ENCODE peak calls at places on chromosome 10, in six cellular contexts. B, L, I, Y, Z and E are unnamed samples.

GRCh38 chr10:46216836-46217748 is 69.7 kb upstream of the ANTXRL start:
- DNase-seq in L (no peak), Z (no peak), Y (no peak), B (no peak), I (no peak), E (no peak)

GRCh38 chr10:96758423-96758822 is 38.1 kb upstream of the PIK3AP1 start:
- DNase-seq in I (no peak), B (no peak), L (no peak), Y (no peak), Z (no peak), E (no peak)

GRCh38 chr10:29555091-29555745 is 79.6 kb downstream of the SVIL start:
- DNase-seq in L (no peak), I (no peak), Y (peak; percentile 24), B (peak; percentile 9), Z (no peak), E (no peak)

GRCh38 chr10:86804805-86805204 is 48.4 kb downstream of the BMPR1A start:
- DNase-seq in Y (no peak), I (no peak), B (no peak), Z (no peak), L (no peak), E (no peak)

GRCh38 chr10:125060851-125061556 is 99.4 kb downstream of the CTBP2 start:
- DNase-seq in B (peak; percentile 80), Y (peak; percentile 80), Z (peak; percentile 59), L (peak; percentile 45), I (peak; percentile 34), E (peak; percentile 74)

GRCh38 chr10:95268438-95268837 is 22.4 kb downstream of the PDLIM1 start:
- DNase-seq in I (no peak), Y (peak; percentile 93), L (no peak), B (peak; percentile 60), Z (peak; percentile 94), E (peak; percentile 95)

GRCh38 chr10:21501109-21501508 is 24.4 kb downstream of the SKIDA1 start:
- DNase-seq in Y (no peak), I (no peak), B (no peak), L (no peak), Z (no peak), E (no peak)

GRCh38 chr10:24039897-24040296 is 169.0 kb upstream of the KIAA1217 start:
- DNase-seq in B (no peak), Y (no peak), Z (no peak), L (no peak), I (no peak), E (no peak)

GRCh38 chr10:97442277-97442676 is 3.5 kb downstream of the EXOSC1 start:
- DNase-seq in Y (no peak), B (no peak), L (no peak), I (no peak), Z (no peak), E (no peak)

GRCh38 chr10:70780772-70781171 is 4.4 kb downstream of the TBATA start:
- DNase-seq in I (no peak), L (no peak), Y (no peak), B (no peak), Z (no peak), E (no peak)

GRCh38 chr10:115818015-115818414 is 455.0 kb downstream of the GFRA1 start:
- DNase-seq in B (peak; percentile 43), L (no peak), I (no peak), Z (no peak), Y (peak; percentile 37), E (no peak)

GRCh38 chr10:34252111-34252510 is 563.0 kb downstream of the PARD3 start:
- DNase-seq in Z (no peak), Y (no peak), I (peak; percentile 5), L (no peak), B (no peak), E (peak; percentile 95)

GRCh38 chr10:47322300-47323061 is at the start of gene GDF2:
- DNase-seq in B (no peak), L (no peak), Z (no peak), I (no peak), Y (no peak), E (no peak)

GRCh38 chr10:115761166-115761565 is 511.8 kb downstream of the GFRA1 start:
- DNase-seq in B (no peak), I (no peak), L (no peak), Y (no peak), Z (no peak), E (peak; percentile 36)

GRCh38 chr10:72239409-72239808 is 23.3 kb upstream of the ASCC1 start:
- DNase-seq in I (no peak), B (no peak), L (no peak), Y (peak; percentile 48), Z (no peak), E (no peak)
- H2BK5ac ChIP-seq in I (no peak overlapping the region), B (no peak overlapping the region), L (no peak overlapping the region), Y (no peak overlapping the region), Z (no peak overlapping the region), E (no peak overlapping the region)

GRCh38 chr10:8037199-8037801 is 17.2 kb upstream of the GATA3 start:
- DNase-seq in B (no peak), Y (no peak), Z (no peak), I (no peak), L (peak; percentile 14), E (peak; percentile 21)
- H3K4me3 ChIP-seq in B (no peak overlapping the region), Y (no peak overlapping the region), Z (no peak overlapping the region), I (no peak overlapping the region), L (no peak overlapping the region), E (no peak overlapping the region)

GRCh38 chr10:93294004-93294403 is 188.1 kb downstream of the MYOF start:
- DNase-seq in L (no peak), Z (no peak), Y (no peak), B (no peak), I (no peak), E (no peak)

GRCh38 chr10:93287775-93288174 is 194.4 kb downstream of the MYOF start:
- DNase-seq in I (no peak), Z (no peak), B (no peak), L (no peak), Y (no peak), E (peak; percentile 83)

GRCh38 chr10:93290661-93291354 is 191.3 kb downstream of the MYOF start:
- DNase-seq in L (no peak), B (no peak), I (no peak), Z (no peak), Y (no peak), E (no peak)

GRCh38 chr10:93288679-93289634 is 193.2 kb downstream of the MYOF start:
- DNase-seq in Z (peak; percentile 95), I (peak; percentile 85), B (peak; percentile 84), Y (peak; percentile 82), L (peak; percentile 87), E (peak; percentile 99)
- H2BK5ac ChIP-seq in Z (peak overlapping the region; percentile 78), I (peak overlapping the region; percentile 99), B (peak overlapping the region; percentile 9), Y (no peak overlapping the region), L (no peak overlapping the region), E (peak overlapping the region; percentile 98)

DNA sequence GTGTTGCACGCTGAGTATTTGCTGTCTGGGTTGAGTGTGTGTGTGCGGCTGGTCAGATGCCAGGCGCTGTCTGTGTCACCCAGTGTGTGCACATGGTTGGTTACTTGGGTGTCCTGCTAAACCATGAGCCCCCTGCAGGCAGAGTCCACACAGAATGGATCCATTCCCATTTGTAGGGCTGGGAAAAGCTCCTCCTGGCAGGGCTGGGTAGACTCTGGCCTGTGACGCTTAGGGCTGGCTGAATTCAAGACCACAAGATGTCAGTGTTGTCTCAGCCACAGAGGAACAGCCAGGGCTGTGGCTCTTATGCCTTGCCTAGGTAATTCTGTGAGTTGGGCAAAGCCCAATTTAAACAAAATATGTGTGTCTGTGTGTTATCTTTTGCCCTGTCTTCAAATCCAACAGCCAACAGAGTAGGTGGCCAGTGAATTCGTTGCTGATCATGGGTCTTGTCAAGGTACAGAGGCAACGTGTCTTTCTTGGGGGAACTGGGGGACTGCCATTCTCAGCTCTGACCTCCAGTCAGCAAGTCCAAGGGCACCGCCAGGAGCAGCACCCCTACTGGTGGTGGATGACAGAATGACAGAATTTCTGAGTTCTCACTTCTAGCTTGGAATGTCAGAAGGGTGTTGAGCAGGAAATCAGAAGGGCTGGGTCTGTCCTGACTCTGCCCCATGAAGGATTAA is 285.1 kb downstream of the CCSER2 start:
- DNase-seq in Z (peak; percentile 74), Y (peak; percentile 2), I (peak; percentile 64), B (no peak), L (peak; percentile 63), E (peak; percentile 96)
- H3K4me3 ChIP-seq in Z (no peak overlapping the region), Y (no peak overlapping the region), I (no peak overlapping the region), B (no peak overlapping the region), L (no peak overlapping the region), E (no peak overlapping the region)

DNA sequence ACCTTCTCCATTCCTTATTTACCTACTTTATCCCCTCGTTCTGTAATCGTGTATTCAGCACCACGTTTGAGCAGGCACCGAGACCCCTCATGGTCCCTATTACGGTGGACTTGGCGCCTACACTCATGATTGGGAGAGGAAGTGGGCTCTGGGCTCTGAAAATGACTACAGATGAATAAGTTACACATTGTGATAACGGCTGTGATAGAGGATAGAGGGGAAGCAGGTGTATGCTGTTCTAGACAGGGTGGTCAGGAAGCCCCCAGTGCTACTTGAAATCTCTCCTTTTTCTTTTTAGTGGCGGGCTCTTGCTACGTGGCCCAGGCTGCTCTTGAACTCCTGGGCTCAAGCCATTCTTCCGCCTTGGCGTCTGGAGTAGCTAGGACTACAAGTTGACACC is 59.8 kb downstream of the CAMK1D start:
- DNase-seq in B (no peak), I (no peak), Y (no peak), Z (no peak), L (no peak), E (no peak)
- H2BK5ac ChIP-seq in B (no peak overlapping the region), I (no peak overlapping the region), Y (no peak overlapping the region), Z (no peak overlapping the region), L (no peak overlapping the region), E (no peak overlapping the region)

DNA sequence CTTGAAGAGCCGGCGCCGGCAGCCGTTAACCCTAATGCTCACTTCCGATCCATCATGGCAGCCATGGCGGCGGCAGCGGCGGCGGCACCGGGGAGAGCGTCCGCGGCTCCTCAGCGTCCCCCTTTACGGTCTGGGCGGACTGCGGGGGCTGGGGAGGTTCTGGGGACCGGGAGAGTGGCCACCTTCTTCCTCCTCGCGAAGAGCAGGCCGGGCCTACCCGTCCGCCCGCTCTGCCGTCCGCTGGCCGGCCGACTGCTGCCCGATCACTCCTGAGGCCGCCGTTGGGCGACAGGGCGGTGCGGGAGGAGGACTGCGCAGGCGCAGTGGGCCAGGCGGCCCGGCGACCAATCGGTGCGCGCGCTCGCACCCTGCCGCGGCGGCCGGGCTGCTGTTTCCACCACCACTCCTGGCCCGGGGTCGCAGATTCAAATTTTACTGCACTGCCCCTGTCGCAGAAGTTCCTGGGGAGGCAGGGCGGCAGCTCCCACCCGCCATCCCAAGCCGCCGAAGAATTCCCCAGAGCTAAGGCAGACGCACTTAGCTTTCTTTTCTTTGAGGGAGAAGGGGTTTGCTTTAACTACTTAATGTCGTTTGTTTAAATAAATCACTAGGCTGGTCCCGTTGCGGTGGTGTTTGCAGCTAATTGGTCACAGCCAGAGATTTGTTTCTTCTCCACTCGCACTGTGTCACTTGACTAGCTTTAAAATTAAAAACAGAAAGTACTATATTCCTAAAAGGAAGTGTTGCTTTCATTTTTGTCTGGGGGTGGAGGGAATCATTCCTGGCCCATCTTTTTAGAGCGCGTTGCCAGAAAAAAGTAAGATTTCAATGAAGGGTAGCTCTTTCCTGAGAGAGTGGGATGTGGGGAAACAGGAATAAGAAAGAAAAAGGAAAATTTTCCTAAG is at the start of gene KIF5B:
- DNase-seq in L (peak; percentile 87), Z (peak; percentile 84), B (peak; percentile 81), Y (peak; percentile 86), I (peak; percentile 68), E (peak; percentile 93)
- H3K4me3 ChIP-seq in L (peak within 1 kb of the TSS; percentile 97), Z (peak within 1 kb of the TSS; percentile 97), B (peak within 1 kb of the TSS; percentile 93), Y (peak within 1 kb of the TSS; percentile 83), I (peak within 1 kb of the TSS; percentile 63), E (peak within 1 kb of the TSS; percentile 95)

GRCh38 chr10:74018241-74018640 is 20.3 kb downstream of the VCL start:
- DNase-seq in I (no peak), L (no peak), B (no peak), Y (no peak), Z (no peak), E (no peak)
- H2BK5ac ChIP-seq in I (no peak overlapping the region), L (no peak overlapping the region), B (peak overlapping the region; percentile 63), Y (no peak overlapping the region), Z (no peak overlapping the region), E (no peak overlapping the region)

GRCh38 chr10:122376364-122376961 is 2.0 kb downstream of the PLEKHA1 start:
- DNase-seq in Y (no peak), B (no peak), L (no peak), Z (no peak), I (no peak), E (no peak)
- H3K4me3 ChIP-seq in Y (no peak overlapping the region), B (no peak overlapping the region), L (no peak overlapping the region), Z (no peak overlapping the region), I (no peak overlapping the region), E (no peak overlapping the region)